ENCODE peak calls at places on chromosomes 11 and 22, in six cellular contexts. One of them, this sample, is unnamed.
A peak's percentile ranks its signal among the peaks of the same experiment; 100 is the strongest.

GRCh38 chr11:35282226-35282882 is 137.0 kb downstream of the SLC1A2 start:
- DNase-seq in right lobe of liver: no peak
- DNase-seq in naive thymus-derived CD4-positive, alpha-beta T cell: no peak
- DNase-seq in pancreas: no peak
- DNase-seq in hepatocyte: peak; percentile 26
- DNase-seq in endothelial cell of umbilical vein: no peak
- DNase-seq in this sample: no peak

GRCh38 chr11:95248666-95249467 is 17.9 kb upstream of the SESN3 start:
- DNase-seq in right lobe of liver: no peak
- DNase-seq in naive thymus-derived CD4-positive, alpha-beta T cell: no peak
- DNase-seq in pancreas: no peak
- DNase-seq in hepatocyte: no peak
- DNase-seq in endothelial cell of umbilical vein: no peak
- DNase-seq in this sample: no peak

GRCh38 chr11:62548545-62549335 is 2.1 kb upstream of the AHNAK start:
- DNase-seq in right lobe of liver: peak; percentile 51
- DNase-seq in naive thymus-derived CD4-positive, alpha-beta T cell: no peak
- DNase-seq in pancreas: no peak
- DNase-seq in hepatocyte: peak; percentile 61
- DNase-seq in endothelial cell of umbilical vein: peak; percentile 69
- DNase-seq in this sample: peak; percentile 51

GRCh38 chr11:119284344-119285157 is 32.4 kb downstream of the MCAM start:
- DNase-seq in right lobe of liver: no peak
- DNase-seq in naive thymus-derived CD4-positive, alpha-beta T cell: peak; percentile 70
- DNase-seq in pancreas: no peak
- DNase-seq in hepatocyte: peak; percentile 28
- DNase-seq in endothelial cell of umbilical vein: peak; percentile 39
- DNase-seq in this sample: peak; percentile 53

GRCh38 chr22:37211075-37211852 is 1.0 kb downstream of the SSTR3 start:
- DNase-seq in right lobe of liver: peak; percentile 6
- DNase-seq in naive thymus-derived CD4-positive, alpha-beta T cell: no peak
- DNase-seq in pancreas: no peak
- DNase-seq in hepatocyte: no peak
- DNase-seq in endothelial cell of umbilical vein: no peak
- DNase-seq in this sample: no peak

GRCh38 chr11:58268142-58268541 is at the start of gene OR10W1:
- DNase-seq in right lobe of liver: no peak
- DNase-seq in naive thymus-derived CD4-positive, alpha-beta T cell: no peak
- DNase-seq in pancreas: no peak
- DNase-seq in hepatocyte: no peak
- DNase-seq in endothelial cell of umbilical vein: no peak
- DNase-seq in this sample: no peak

GRCh38 chr11:86291466-86292262 is 10.4 kb upstream of the HIKESHI start:
- DNase-seq in right lobe of liver: peak; percentile 28
- DNase-seq in naive thymus-derived CD4-positive, alpha-beta T cell: peak; percentile 41
- DNase-seq in pancreas: no peak
- DNase-seq in hepatocyte: peak; percentile 64
- DNase-seq in endothelial cell of umbilical vein: peak; percentile 49
- DNase-seq in this sample: peak; percentile 61

GRCh38 chr11:88353386-88353785 is 15.8 kb upstream of the CTSC start:
- DNase-seq in right lobe of liver: no peak
- DNase-seq in naive thymus-derived CD4-positive, alpha-beta T cell: no peak
- DNase-seq in pancreas: no peak
- DNase-seq in hepatocyte: no peak
- DNase-seq in endothelial cell of umbilical vein: no peak
- DNase-seq in this sample: no peak

GRCh38 chr11:64759722-64760719 is at the start of gene PYGM:
- DNase-seq in right lobe of liver: peak; percentile 26
- DNase-seq in naive thymus-derived CD4-positive, alpha-beta T cell: no peak
- DNase-seq in pancreas: no peak
- DNase-seq in hepatocyte: peak; percentile 66
- DNase-seq in endothelial cell of umbilical vein: no peak
- DNase-seq in this sample: no peak

GRCh38 chr11:72221386-72221785 is 3.2 kb upstream of the INPPL1 start:
- DNase-seq in right lobe of liver: no peak
- DNase-seq in naive thymus-derived CD4-positive, alpha-beta T cell: no peak
- DNase-seq in pancreas: peak; percentile 58
- DNase-seq in hepatocyte: no peak
- DNase-seq in endothelial cell of umbilical vein: no peak
- DNase-seq in this sample: no peak

GRCh38 chr22:23556026-23556620 is 24.0 kb downstream of the IGLL1 start:
- DNase-seq in right lobe of liver: no peak
- DNase-seq in naive thymus-derived CD4-positive, alpha-beta T cell: no peak
- DNase-seq in pancreas: no peak
- DNase-seq in hepatocyte: no peak
- DNase-seq in endothelial cell of umbilical vein: no peak
- DNase-seq in this sample: no peak

GRCh38 chr11:26971961-26972360 is 22.0 kb upstream of the FIBIN start:
- DNase-seq in right lobe of liver: no peak
- DNase-seq in naive thymus-derived CD4-positive, alpha-beta T cell: no peak
- DNase-seq in pancreas: no peak
- DNase-seq in hepatocyte: no peak
- DNase-seq in endothelial cell of umbilical vein: no peak
- DNase-seq in this sample: no peak

GRCh38 chr11:45852018-45852711 is 4.9 kb downstream of the CRY2 start:
- DNase-seq in right lobe of liver: no peak
- DNase-seq in naive thymus-derived CD4-positive, alpha-beta T cell: no peak
- DNase-seq in pancreas: no peak
- DNase-seq in hepatocyte: no peak
- DNase-seq in endothelial cell of umbilical vein: no peak
- DNase-seq in this sample: no peak

GRCh38 chr22:50705851-50706351 is 32.1 kb upstream of the ACR start:
- DNase-seq in right lobe of liver: peak; percentile 28
- DNase-seq in naive thymus-derived CD4-positive, alpha-beta T cell: no peak
- DNase-seq in pancreas: peak; percentile 67
- DNase-seq in hepatocyte: no peak
- DNase-seq in endothelial cell of umbilical vein: no peak
- DNase-seq in this sample: no peak

GRCh38 chr11:124717786-124718634 is 21.7 kb upstream of the NRGN start:
- DNase-seq in right lobe of liver: no peak
- DNase-seq in naive thymus-derived CD4-positive, alpha-beta T cell: peak; percentile 12
- DNase-seq in pancreas: no peak
- DNase-seq in hepatocyte: peak; percentile 15
- DNase-seq in endothelial cell of umbilical vein: peak; percentile 78
- DNase-seq in this sample: no peak

GRCh38 chr11:30863177-30863576 is 277.0 kb upstream of the MPPED2 start:
- DNase-seq in right lobe of liver: no peak
- DNase-seq in naive thymus-derived CD4-positive, alpha-beta T cell: no peak
- DNase-seq in pancreas: no peak
- DNase-seq in hepatocyte: no peak
- DNase-seq in endothelial cell of umbilical vein: no peak
- DNase-seq in this sample: no peak

GRCh38 chr11:4763096-4763495 is 6.6 kb downstream of the OR51F1 start:
- DNase-seq in right lobe of liver: no peak
- DNase-seq in naive thymus-derived CD4-positive, alpha-beta T cell: no peak
- DNase-seq in pancreas: no peak
- DNase-seq in hepatocyte: no peak
- DNase-seq in endothelial cell of umbilical vein: no peak
- DNase-seq in this sample: no peak

GRCh38 chr11:117723625-117724024 is 73.4 kb downstream of the DSCAML1 start:
- DNase-seq in right lobe of liver: no peak
- DNase-seq in naive thymus-derived CD4-positive, alpha-beta T cell: no peak
- DNase-seq in pancreas: no peak
- DNase-seq in hepatocyte: no peak
- DNase-seq in endothelial cell of umbilical vein: no peak
- DNase-seq in this sample: peak; percentile 18

GRCh38 chr11:117443269-117444186 is 115.9 kb downstream of the CEP164 start:
- DNase-seq in right lobe of liver: no peak
- DNase-seq in naive thymus-derived CD4-positive, alpha-beta T cell: no peak
- DNase-seq in pancreas: no peak
- DNase-seq in hepatocyte: peak; percentile 82
- DNase-seq in endothelial cell of umbilical vein: no peak
- DNase-seq in this sample: peak; percentile 43

GRCh38 chr22:42811510-42811909 is 45.6 kb downstream of the ARFGAP3 start:
- DNase-seq in right lobe of liver: no peak
- DNase-seq in naive thymus-derived CD4-positive, alpha-beta T cell: no peak
- DNase-seq in pancreas: no peak
- DNase-seq in hepatocyte: no peak
- DNase-seq in endothelial cell of umbilical vein: no peak
- DNase-seq in this sample: no peak

GRCh38 chr11:72816404-72816990 is 2.3 kb downstream of the ATG16L2 start:
- DNase-seq in right lobe of liver: no peak
- DNase-seq in naive thymus-derived CD4-positive, alpha-beta T cell: no peak
- DNase-seq in pancreas: no peak
- DNase-seq in hepatocyte: no peak
- DNase-seq in endothelial cell of umbilical vein: no peak
- DNase-seq in this sample: no peak

GRCh38 chr11:60870276-60870675 is 2.9 kb downstream of the ZP1 start:
- DNase-seq in right lobe of liver: no peak
- DNase-seq in naive thymus-derived CD4-positive, alpha-beta T cell: no peak
- DNase-seq in pancreas: no peak
- DNase-seq in hepatocyte: no peak
- DNase-seq in endothelial cell of umbilical vein: no peak
- DNase-seq in this sample: peak; percentile 35

GRCh38 chr22:36873614-36874308 is 13.0 kb downstream of the NCF4 start:
- DNase-seq in right lobe of liver: peak; percentile 56
- DNase-seq in naive thymus-derived CD4-positive, alpha-beta T cell: no peak
- DNase-seq in pancreas: no peak
- DNase-seq in hepatocyte: peak; percentile 74
- DNase-seq in endothelial cell of umbilical vein: peak; percentile 82
- DNase-seq in this sample: peak; percentile 47

GRCh38 chr11:36257351-36257750 is 31.9 kb downstream of the COMMD9 start:
- DNase-seq in right lobe of liver: no peak
- DNase-seq in naive thymus-derived CD4-positive, alpha-beta T cell: no peak
- DNase-seq in pancreas: no peak
- DNase-seq in hepatocyte: no peak
- DNase-seq in endothelial cell of umbilical vein: peak; percentile 29
- DNase-seq in this sample: no peak

GRCh38 chr22:22770280-22770871 is 117.2 kb upstream of the IGLL5 start:
- DNase-seq in right lobe of liver: peak; percentile 46
- DNase-seq in naive thymus-derived CD4-positive, alpha-beta T cell: peak; percentile 20
- DNase-seq in pancreas: no peak
- DNase-seq in hepatocyte: peak; percentile 72
- DNase-seq in endothelial cell of umbilical vein: peak; percentile 48
- DNase-seq in this sample: peak; percentile 69

GRCh38 chr22:39316440-39317083 is 2.9 kb downstream of the RPL3 start:
- DNase-seq in right lobe of liver: peak; percentile 79
- DNase-seq in naive thymus-derived CD4-positive, alpha-beta T cell: peak; percentile 64
- DNase-seq in pancreas: peak; percentile 88
- DNase-seq in hepatocyte: peak; percentile 91
- DNase-seq in endothelial cell of umbilical vein: peak; percentile 88
- DNase-seq in this sample: peak; percentile 82

GRCh38 chr11:101474666-101475065 is 109.1 kb downstream of the TRPC6 start:
- DNase-seq in right lobe of liver: no peak
- DNase-seq in naive thymus-derived CD4-positive, alpha-beta T cell: no peak
- DNase-seq in pancreas: no peak
- DNase-seq in hepatocyte: no peak
- DNase-seq in endothelial cell of umbilical vein: no peak
- DNase-seq in this sample: no peak

GRCh38 chr22:32720924-32721323 is 80.6 kb upstream of the TIMP3 start:
- DNase-seq in right lobe of liver: no peak
- DNase-seq in naive thymus-derived CD4-positive, alpha-beta T cell: no peak
- DNase-seq in pancreas: no peak
- DNase-seq in hepatocyte: peak; percentile 58
- DNase-seq in endothelial cell of umbilical vein: no peak
- DNase-seq in this sample: peak; percentile 71

GRCh38 chr11:134001101-134001500 is 44.3 kb upstream of the IGSF9B start:
- DNase-seq in right lobe of liver: no peak
- DNase-seq in naive thymus-derived CD4-positive, alpha-beta T cell: no peak
- DNase-seq in pancreas: no peak
- DNase-seq in hepatocyte: no peak
- DNase-seq in endothelial cell of umbilical vein: no peak
- DNase-seq in this sample: no peak

GRCh38 chr11:31802990-31803812 is 7.9 kb downstream of the PAX6 start:
- DNase-seq in right lobe of liver: no peak
- DNase-seq in naive thymus-derived CD4-positive, alpha-beta T cell: no peak
- DNase-seq in pancreas: no peak
- DNase-seq in hepatocyte: no peak
- DNase-seq in endothelial cell of umbilical vein: no peak
- DNase-seq in this sample: no peak

GRCh38 chr11:120184946-120185677 is 25.7 kb upstream of the OAF start:
- DNase-seq in right lobe of liver: peak; percentile 87
- DNase-seq in naive thymus-derived CD4-positive, alpha-beta T cell: no peak
- DNase-seq in pancreas: peak; percentile 84
- DNase-seq in hepatocyte: peak; percentile 85
- DNase-seq in endothelial cell of umbilical vein: no peak
- DNase-seq in this sample: peak; percentile 96

DNA sequence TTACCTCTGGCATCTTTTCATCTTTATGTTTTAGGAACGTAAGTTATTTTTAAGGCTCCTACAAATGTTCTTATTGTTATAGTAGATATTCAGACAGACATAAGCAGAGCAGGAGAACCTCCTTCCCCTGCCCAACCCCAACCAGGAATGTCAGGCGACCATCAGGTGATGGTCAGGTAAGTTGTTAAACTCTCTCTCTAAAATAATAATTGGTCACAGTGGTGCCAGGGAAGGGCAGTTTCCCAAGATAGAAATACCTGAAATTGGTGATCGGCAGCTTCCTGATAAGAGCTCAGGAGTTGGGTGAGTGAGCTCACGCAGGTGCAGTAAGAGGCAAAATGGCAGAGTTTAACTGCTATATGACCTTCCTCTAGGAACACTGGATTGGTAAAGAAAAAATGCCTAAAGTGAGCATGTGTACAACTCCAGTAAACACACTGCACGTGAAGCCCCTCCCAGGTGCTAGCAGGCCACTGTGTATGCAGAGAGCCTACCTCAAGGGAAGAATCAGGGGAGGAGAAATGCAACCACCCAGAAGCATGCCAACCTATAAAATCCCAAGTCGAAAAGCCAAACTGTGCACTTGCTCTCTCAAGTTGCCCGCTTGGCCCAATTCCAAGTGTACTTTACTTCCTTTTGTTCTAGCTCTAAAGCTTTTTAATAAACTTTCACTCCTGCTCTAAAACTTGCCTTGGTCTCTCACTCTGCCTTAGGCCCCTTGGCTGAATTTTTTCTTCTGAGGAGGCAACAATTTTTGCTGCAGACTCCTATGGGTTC is 273.9 kb downstream of the SBF2 start:
- DNase-seq in right lobe of liver: no peak
- DNase-seq in naive thymus-derived CD4-positive, alpha-beta T cell: no peak
- DNase-seq in pancreas: no peak
- DNase-seq in hepatocyte: peak; percentile 34
- DNase-seq in endothelial cell of umbilical vein: peak; percentile 52
- DNase-seq in this sample: peak; percentile 74
- H3K27ac ChIP-seq in right lobe of liver: no peak overlapping the region
- H3K27ac ChIP-seq in naive thymus-derived CD4-positive, alpha-beta T cell: no peak overlapping the region
- H3K27ac ChIP-seq in pancreas: no peak overlapping the region
- H3K27ac ChIP-seq in hepatocyte: no peak overlapping the region
- H3K27ac ChIP-seq in endothelial cell of umbilical vein: no peak overlapping the region
- H3K27ac ChIP-seq in this sample: no peak overlapping the region

GRCh38 chr11:96326954-96327353 is 16.0 kb downstream of the MAML2 start:
- DNase-seq in right lobe of liver: no peak
- DNase-seq in naive thymus-derived CD4-positive, alpha-beta T cell: no peak
- DNase-seq in pancreas: no peak
- DNase-seq in hepatocyte: no peak
- DNase-seq in endothelial cell of umbilical vein: no peak
- DNase-seq in this sample: no peak
- H3K27ac ChIP-seq in right lobe of liver: no peak overlapping the region
- H3K27ac ChIP-seq in naive thymus-derived CD4-positive, alpha-beta T cell: no peak overlapping the region
- H3K27ac ChIP-seq in pancreas: no peak overlapping the region
- H3K27ac ChIP-seq in hepatocyte: no peak overlapping the region
- H3K27ac ChIP-seq in endothelial cell of umbilical vein: no peak overlapping the region
- H3K27ac ChIP-seq in this sample: no peak overlapping the region

GRCh38 chr11:68471360-68472340 is 11.1 kb downstream of the PPP6R3 start:
- DNase-seq in right lobe of liver: no peak
- DNase-seq in naive thymus-derived CD4-positive, alpha-beta T cell: peak; percentile 61
- DNase-seq in pancreas: no peak
- DNase-seq in hepatocyte: no peak
- DNase-seq in endothelial cell of umbilical vein: no peak
- DNase-seq in this sample: peak; percentile 21
- H3K27ac ChIP-seq in right lobe of liver: no peak overlapping the region
- H3K27ac ChIP-seq in naive thymus-derived CD4-positive, alpha-beta T cell: peak overlapping the region; percentile 53
- H3K27ac ChIP-seq in pancreas: no peak overlapping the region
- H3K27ac ChIP-seq in hepatocyte: no peak overlapping the region
- H3K27ac ChIP-seq in endothelial cell of umbilical vein: no peak overlapping the region
- H3K27ac ChIP-seq in this sample: no peak overlapping the region

GRCh38 chr11:28932940-28933339 is 824.8 kb downstream of the METTL15 start:
- DNase-seq in right lobe of liver: no peak
- DNase-seq in naive thymus-derived CD4-positive, alpha-beta T cell: no peak
- DNase-seq in pancreas: no peak
- DNase-seq in hepatocyte: no peak
- DNase-seq in endothelial cell of umbilical vein: no peak
- DNase-seq in this sample: no peak
- H3K27ac ChIP-seq in right lobe of liver: no peak overlapping the region
- H3K27ac ChIP-seq in naive thymus-derived CD4-positive, alpha-beta T cell: no peak overlapping the region
- H3K27ac ChIP-seq in pancreas: no peak overlapping the region
- H3K27ac ChIP-seq in hepatocyte: no peak overlapping the region
- H3K27ac ChIP-seq in endothelial cell of umbilical vein: no peak overlapping the region
- H3K27ac ChIP-seq in this sample: no peak overlapping the region

This sample was measured in small intestine.